ENCODE peak calls at places on chromosomes 13 and 19, in seven cellular contexts. I is cardiac muscle cell, F is small intestine, Z is right lobe of liver, G is GM23248, U is ovary, P is body of pancreas. L is an unnamed sample. For H3K36me3, the result is how much of the 10 kb centered on the place peaks cover.

GRCh38 chr19:40639638-40639982 is 38.4 kb downstream of the LTBP4 start:
- DNase-seq in I (no peak), F (no peak), Z (no peak), G (no peak), U (no peak), P (no peak), L (no peak)

GRCh38 chr13:108895220-108895704 is 265.9 kb downstream of the MYO16 start:
- DNase-seq in I (peak), F (peak), Z (no peak), G (peak), U (no peak), P (no peak), L (no peak)

GRCh38 chr19:16625183-16625958 is 2.6 kb downstream of the MED26 start:
- DNase-seq in I (no peak), F (no peak), Z (no peak), G (no peak), U (no peak), P (no peak), L (no peak)

GRCh38 chr13:25741796-25742195 is 310.0 kb downstream of the SHISA2 start:
- DNase-seq in I (no peak), F (no peak), Z (no peak), G (no peak), U (no peak), P (no peak), L (no peak)

GRCh38 chr13:98775844-98776598 is 23.5 kb upstream of the SLC15A1 start:
- DNase-seq in I (no peak), F (peak), Z (no peak), G (peak), U (no peak), P (no peak), L (no peak)

GRCh38 chr19:48511800-48512503 is at the start of gene LMTK3:
- DNase-seq in I (peak), F (no peak), Z (no peak), G (peak), U (peak), P (no peak), L (peak)

GRCh38 chr13:101394597-101394996 is 21.7 kb downstream of the NALCN start:
- DNase-seq in I (no peak), F (no peak), Z (no peak), G (no peak), U (no peak), P (no peak), L (no peak)

GRCh38 chr13:66543780-66544179 is 686.4 kb downstream of the PCDH9 start:
- DNase-seq in I (no peak), F (no peak), Z (no peak), G (no peak), U (no peak), P (no peak), L (no peak)

GRCh38 chr13:44843403-44843802 is 145.9 kb downstream of the NUFIP1 start:
- DNase-seq in I (no peak), F (no peak), Z (no peak), G (peak), U (no peak), P (no peak), L (no peak)

GRCh38 chr19:43555185-43555770 is 20.0 kb downstream of the XRCC1 start:
- DNase-seq in I (peak), F (peak), Z (peak), G (peak), U (peak), P (peak), L (peak)

GRCh38 chr19:18464646-18465045 is 26.7 kb upstream of the ISYNA1 start:
- DNase-seq in I (no peak), F (peak), Z (peak), G (peak), U (peak), P (peak), L (peak)

GRCh38 chr19:18603255-18603957 is 3.2 kb downstream of the CRLF1 start:
- DNase-seq in I (no peak), F (peak), Z (no peak), G (peak), U (no peak), P (no peak), L (no peak)

GRCh38 chr19:12485571-12485970 is 955 bp upstream of the ZNF709 start:
- DNase-seq in I (no peak), F (no peak), Z (no peak), G (no peak), U (no peak), P (no peak), L (no peak)

GRCh38 chr13:101915755-101916107 is 463.3 kb downstream of the ITGBL1 start:
- DNase-seq in I (no peak), F (no peak), Z (no peak), G (no peak), U (no peak), P (no peak), L (no peak)

GRCh38 chr19:46221981-46222610 is 7.4 kb upstream of the IGFL1 start:
- DNase-seq in I (peak), F (no peak), Z (no peak), G (peak), U (peak), P (peak), L (peak)

GRCh38 chr19:57171551-57172081 is 4.3 kb upstream of the DUXA start:
- DNase-seq in I (peak), F (no peak), Z (no peak), G (peak), U (peak), P (peak), L (peak)

GRCh38 chr13:24683370-24683769 is 3.2 kb downstream of the ATP12A start:
- DNase-seq in I (no peak), F (no peak), Z (no peak), G (no peak), U (no peak), P (no peak), L (no peak)

GRCh38 chr19:54299126-54299498 is 13.9 kb downstream of the LILRA5 start:
- DNase-seq in I (no peak), F (no peak), Z (no peak), G (no peak), U (no peak), P (no peak), L (no peak)

GRCh38 chr19:49441960-49442350 is 628 bp upstream of the SLC17A7 start:
- DNase-seq in I (no peak), F (no peak), Z (no peak), G (no peak), U (no peak), P (no peak), L (no peak)

GRCh38 chr13:19050901-19051300 is 130.7 kb downstream of the TUBA3C start:
- DNase-seq in I (no peak), F (no peak), Z (no peak), G (no peak), U (no peak), P (no peak), L (no peak)

GRCh38 chr13:90686438-90686837 is 661.0 kb upstream of the MIR17HG start:
- DNase-seq in I (no peak), F (no peak), Z (no peak), G (peak), U (no peak), P (no peak), L (no peak)

GRCh38 chr13:76634431-76635191 is 251.6 kb downstream of the KCTD12 start:
- DNase-seq in I (peak), F (no peak), Z (no peak), G (no peak), U (no peak), P (no peak), L (no peak)

GRCh38 chr19:18457478-18458331 is 19.8 kb upstream of the ISYNA1 start:
- DNase-seq in I (no peak), F (no peak), Z (no peak), G (no peak), U (no peak), P (no peak), L (no peak)

GRCh38 chr19:29878973-29879654 is 62.9 kb upstream of the URI1 start:
- DNase-seq in I (peak), F (no peak), Z (no peak), G (peak), U (no peak), P (no peak), L (peak)

GRCh38 chr13:94679614-94680013 is 32.7 kb downstream of the SOX21 start:
- DNase-seq in I (no peak), F (no peak), Z (no peak), G (no peak), U (no peak), P (no peak), L (no peak)

GRCh38 chr19:29714953-29715694 is at the start of gene C19orf12:
- DNase-seq in I (peak), F (peak), Z (peak), G (peak), U (peak), P (peak), L (peak)

GRCh38 chr19:10894911-10895213 is 23.5 kb downstream of the CARM1 start:
- DNase-seq in I (no peak), F (no peak), Z (no peak), G (no peak), U (no peak), P (no peak), L (no peak)

GRCh38 chr19:31670931-31671330 is 321.7 kb upstream of the TSHZ3 start:
- DNase-seq in I (no peak), F (no peak), Z (no peak), G (no peak), U (no peak), P (no peak), L (no peak)

GRCh38 chr13:48333976-48334375 is 30.4 kb downstream of the RB1 start:
- DNase-seq in I (no peak), F (no peak), Z (no peak), G (peak), U (no peak), P (no peak), L (no peak)

GRCh38 chr13:28531195-28531955 is 36.4 kb upstream of the FLT1 start:
- DNase-seq in I (peak), F (peak), Z (peak), G (peak), U (no peak), P (peak), L (peak)

GRCh38 chr13:27855381-27855780 is 63.1 kb downstream of the GSX1 start:
- DNase-seq in I (no peak), F (no peak), Z (no peak), G (no peak), U (no peak), P (no peak), L (no peak)

GRCh38 chr13:49495783-49496762 is at the start of gene PHF11:
- DNase-seq in I (peak), F (peak), Z (peak), G (peak), U (peak), P (peak), L (peak)

DNA sequence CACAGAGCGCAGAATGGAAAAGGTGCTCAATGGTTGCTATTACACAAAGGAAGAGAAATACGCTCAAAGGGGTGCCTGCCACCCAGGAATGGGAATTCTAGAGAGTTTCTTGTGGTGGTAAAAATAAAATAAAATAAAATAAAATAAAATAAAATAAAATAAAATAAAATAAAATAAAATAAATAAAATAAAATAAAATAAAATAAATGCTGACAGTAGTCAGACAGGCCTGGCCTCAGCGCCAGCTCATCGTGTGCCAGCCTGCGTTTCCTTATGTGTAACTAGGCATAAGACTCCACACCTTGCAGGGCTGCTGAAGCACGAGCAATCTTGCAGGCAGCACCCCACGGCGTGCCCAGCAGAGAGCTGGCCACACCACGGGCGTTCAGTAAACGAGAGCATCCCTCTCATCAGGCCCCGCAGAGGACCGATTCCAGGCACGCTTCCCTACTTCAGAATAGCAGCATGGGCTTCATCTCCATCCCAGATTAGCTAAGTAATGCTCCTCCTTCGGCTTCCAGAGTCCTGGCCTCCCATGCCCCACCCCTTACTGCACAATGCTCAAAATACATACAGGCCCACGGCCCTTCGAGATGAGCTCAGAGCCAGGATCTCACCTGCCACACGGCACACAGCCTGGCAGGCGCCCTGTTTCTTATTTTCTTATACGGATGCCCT is 5.6 kb downstream of the NAPA start:
- DNase-seq in I (no peak), F (no peak), Z (no peak), G (no peak), U (no peak), P (no peak), L (no peak)
- H3K27ac ChIP-seq in I (no peak), F (no peak), Z (no peak), G (no peak), U (no peak), P (peak), L (no peak)

GRCh38 chr13:47036291-47037008 is 139.6 kb upstream of the HTR2A start:
- DNase-seq in I (no peak), F (no peak), Z (no peak), G (no peak), U (no peak), P (peak), L (no peak)
- H3K36me3 ChIP-seq in I (under half), F (under half), Z (under half), G (under half), U (under half), P (under half), L (under half)

GRCh38 chr19:7383284-7383683 is 34.5 kb downstream of the ARHGEF18 start:
- DNase-seq in I (no peak), F (no peak), Z (peak), G (no peak), U (no peak), P (no peak), L (no peak)

GRCh38 chr19:7382694-7383093 is 34.0 kb downstream of the ARHGEF18 start:
- DNase-seq in I (no peak), F (no peak), Z (peak), G (no peak), U (no peak), P (no peak), L (no peak)

GRCh38 chr19:7385062-7385461 is 36.3 kb downstream of the ARHGEF18 start:
- DNase-seq in I (no peak), F (no peak), Z (no peak), G (no peak), U (no peak), P (no peak), L (no peak)

GRCh38 chr19:7386769-7387168 is 38.0 kb downstream of the ARHGEF18 start:
- DNase-seq in I (no peak), F (no peak), Z (no peak), G (no peak), U (no peak), P (no peak), L (no peak)

DNA sequence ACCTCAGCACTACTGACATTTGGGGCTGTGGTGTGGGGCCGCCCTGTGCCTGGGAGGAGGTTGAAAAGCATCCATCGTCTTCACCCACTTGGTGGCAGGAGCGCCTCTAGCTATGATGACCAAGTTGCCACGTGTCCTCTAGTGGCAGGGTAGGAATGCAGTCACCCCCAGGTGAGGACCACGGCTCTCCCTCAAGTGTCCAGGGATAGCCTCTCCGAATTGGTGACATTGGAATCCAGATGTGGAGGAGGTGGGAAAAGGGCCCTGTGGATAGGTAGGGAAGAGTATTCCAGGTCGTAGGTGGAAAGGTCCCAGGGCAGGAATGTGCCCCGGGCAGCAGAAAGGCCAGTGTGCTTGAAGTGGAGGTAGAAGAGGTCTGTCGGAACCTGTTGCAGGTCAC is 37.6 kb downstream of the ARHGEF18 start:
- DNase-seq in I (no peak), F (no peak), Z (no peak), G (no peak), U (no peak), P (no peak), L (no peak)
- H3K27ac ChIP-seq in I (no peak), F (no peak), Z (no peak), G (no peak), U (no peak), P (no peak), L (no peak)

DNA sequence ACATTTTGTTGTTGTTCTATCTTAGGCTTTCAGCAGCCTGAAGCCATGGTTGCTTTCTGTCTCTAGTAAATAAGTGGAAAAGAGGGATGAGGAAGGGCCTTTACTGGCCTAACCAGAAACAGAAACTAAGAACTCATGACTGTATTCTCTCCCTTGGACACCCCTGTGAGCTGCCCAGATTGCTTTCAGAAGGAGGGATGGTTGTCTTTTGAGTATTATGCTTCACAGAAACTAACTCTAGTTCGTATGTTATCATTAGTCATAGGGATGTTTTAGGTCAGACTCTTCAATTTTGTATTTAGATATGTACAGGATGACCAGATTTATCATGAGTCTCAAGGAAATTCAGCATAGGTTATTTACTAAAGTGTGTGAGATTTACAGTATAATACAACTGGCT is 17.5 kb downstream of the BORA start:
- DNase-seq in I (no peak), F (no peak), Z (no peak), G (no peak), U (no peak), P (no peak), L (no peak)
- H3K36me3 ChIP-seq in I (under half), F (under half), Z (under half), G (under half), U (under half), P (under half), L (under half)

GRCh38 chr19:4019578-4019977 is 12.0 kb downstream of the PIAS4 start:
- DNase-seq in I (no peak), F (no peak), Z (no peak), G (no peak), U (no peak), P (no peak), L (peak)
- H3K27ac ChIP-seq in I (no peak), F (no peak), Z (no peak), G (no peak), U (no peak), P (no peak), L (peak)

DNA sequence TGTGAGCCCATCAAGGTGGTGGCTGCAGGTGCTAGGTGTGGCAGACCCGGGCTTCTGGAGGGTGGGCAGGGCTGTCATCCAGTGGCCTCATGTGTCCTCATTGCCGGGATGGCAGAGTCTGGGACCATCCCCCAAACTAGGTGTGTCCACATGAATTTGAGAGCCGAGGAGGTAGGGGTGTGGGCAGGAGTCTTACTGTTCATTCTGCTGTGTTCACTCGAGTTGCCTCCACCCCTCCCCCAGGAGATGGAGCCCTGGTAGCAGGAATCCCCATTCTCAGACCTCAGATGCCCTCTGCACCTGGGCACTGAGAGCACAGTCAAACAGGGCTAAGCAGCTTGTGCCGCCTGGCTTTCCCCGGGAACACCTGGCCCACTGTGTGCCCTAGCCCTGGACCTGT is 22.4 kb downstream of the NAXD start:
- DNase-seq in I (no peak), F (no peak), Z (no peak), G (no peak), U (no peak), P (no peak), L (no peak)
- H3K36me3 ChIP-seq in I (under half), F (under half), Z (half or more), G (half or more), U (under half), P (under half), L (under half)